ENCODE peak calls at places on chromosomes 1 and 21, in ten cellular contexts. I, P, T, L, D, J, U, B, Y and E are unnamed samples. For H3K4me1, the result is how much of the 10 kb centered on the place peaks cover.

GRCh38 chr1:84653130-84653680 is 37.1 kb downstream of the SSX2IP start:
- DNase-seq in Y (peak), L (no peak), T (no peak), U (no peak), P (peak), B (no peak), J (no peak), I (no peak), D (peak), E (no peak)

GRCh38 chr1:82896036-82896435 is 1095.3 kb downstream of the ADGRL2 start:
- DNase-seq in P (peak), D (no peak), B (no peak), I (no peak), U (no peak), T (no peak), L (no peak), J (no peak), Y (no peak), E (no peak)

GRCh38 chr21:42235593-42235992 is 16.7 kb downstream of the ABCG1 start:
- DNase-seq in T (no peak), D (no peak), P (no peak), L (no peak), B (no peak), J (no peak), I (no peak), Y (no peak), U (no peak), E (peak)

GRCh38 chr21:26546698-26547097 is 26.4 kb downstream of the CYYR1 start:
- DNase-seq in Y (no peak), D (no peak), B (no peak), U (no peak), P (no peak), L (no peak), J (peak), I (no peak), T (no peak), E (no peak)

GRCh38 chr1:89198500-89199072 is at the start of gene GBP4:
- DNase-seq in I (peak), Y (no peak), T (peak), J (peak), U (no peak), L (peak), P (peak), D (peak), B (peak), E (peak)

GRCh38 chr21:26280715-26281310 is 110.2 kb upstream of the APP start:
- DNase-seq in Y (peak), B (no peak), D (peak), P (no peak), U (no peak), I (no peak), J (no peak), T (no peak), L (no peak), E (no peak)

GRCh38 chr21:44574457-44575306 is 1.2 kb downstream of the KRTAP10-4 start:
- DNase-seq in J (no peak), P (no peak), Y (no peak), I (no peak), L (no peak), B (no peak), T (peak), U (no peak), D (peak), E (no peak)

GRCh38 chr1:109785446-109786106 is 21.9 kb upstream of the EPS8L3 start:
- DNase-seq in Y (no peak), T (peak), B (no peak), P (no peak), D (no peak), J (peak), L (no peak), I (peak), U (no peak), E (peak)

GRCh38 chr1:200668514-200669313 is 993 bp downstream of the DDX59 start:
- DNase-seq in B (no peak), I (no peak), J (no peak), D (no peak), L (no peak), U (no peak), T (no peak), Y (no peak), P (no peak), E (no peak)

GRCh38 chr1:203682401-203683383 is 56.1 kb downstream of the ATP2B4 start:
- DNase-seq in L (peak), J (no peak), Y (no peak), D (peak), U (no peak), B (no peak), I (no peak), P (no peak), T (no peak), E (no peak)

GRCh38 chr1:150875197-150876110 is 945 bp downstream of the ARNT start:
- DNase-seq in P (peak), L (no peak), D (peak), U (no peak), J (no peak), B (peak), I (no peak), T (no peak), Y (peak), E (no peak)

GRCh38 chr1:84603941-84604830 is 29.9 kb upstream of the CTBS start:
- DNase-seq in U (peak), B (peak), D (peak), I (no peak), Y (no peak), P (peak), L (peak), J (no peak), T (no peak), E (peak)

GRCh38 chr1:85992756-85993155 is 163.8 kb downstream of the COL24A1 start:
- DNase-seq in B (peak), P (peak), I (no peak), L (peak), T (no peak), D (no peak), J (no peak), U (no peak), Y (no peak), E (no peak)

GRCh38 chr21:38988211-38989096 is 182.7 kb downstream of the ETS2 start:
- DNase-seq in I (no peak), L (no peak), T (no peak), D (no peak), P (no peak), Y (no peak), U (no peak), B (no peak), J (no peak), E (no peak)

GRCh38 chr1:40983286-40983685 is 3.8 kb downstream of the CTPS1 start:
- DNase-seq in B (no peak), Y (no peak), D (no peak), I (no peak), T (no peak), L (no peak), U (no peak), P (no peak), J (no peak), E (no peak)
- H3K4me1 ChIP-seq in B (under half), Y (under half), D (under half), I (under half), T (under half), L (half or more), U (half or more), P (under half), J (under half), E (under half)

GRCh38 chr1:8791819-8792218 is 25.6 kb downstream of the RERE start:
- DNase-seq in U (no peak), I (no peak), J (no peak), B (no peak), D (no peak), Y (no peak), L (no peak), T (no peak), P (no peak), E (no peak)

GRCh38 chr1:8797230-8797629 is 20.2 kb downstream of the RERE start:
- DNase-seq in Y (no peak), D (no peak), L (peak), T (no peak), B (peak), U (no peak), P (peak), J (no peak), I (no peak), E (no peak)

GRCh38 chr1:8790987-8791386 is 26.5 kb downstream of the RERE start:
- DNase-seq in U (no peak), L (no peak), B (no peak), T (no peak), I (no peak), Y (no peak), J (no peak), D (no peak), P (no peak), E (no peak)

GRCh38 chr1:8796812-8797211 is 20.6 kb downstream of the RERE start:
- DNase-seq in Y (no peak), T (no peak), I (no peak), U (no peak), L (no peak), D (no peak), B (no peak), P (no peak), J (no peak), E (no peak)

GRCh38 chr1:8794605-8795004 is 22.8 kb downstream of the RERE start:
- DNase-seq in L (no peak), T (no peak), I (no peak), P (no peak), U (no peak), Y (no peak), D (peak), B (no peak), J (no peak), E (no peak)
- TF ChIP-seq CTCF in L (no peak), T (no peak), I (no peak), P (no peak), U (no peak), Y (no peak), D (peak), B (no peak), J (no peak), E (no peak)

DNA sequence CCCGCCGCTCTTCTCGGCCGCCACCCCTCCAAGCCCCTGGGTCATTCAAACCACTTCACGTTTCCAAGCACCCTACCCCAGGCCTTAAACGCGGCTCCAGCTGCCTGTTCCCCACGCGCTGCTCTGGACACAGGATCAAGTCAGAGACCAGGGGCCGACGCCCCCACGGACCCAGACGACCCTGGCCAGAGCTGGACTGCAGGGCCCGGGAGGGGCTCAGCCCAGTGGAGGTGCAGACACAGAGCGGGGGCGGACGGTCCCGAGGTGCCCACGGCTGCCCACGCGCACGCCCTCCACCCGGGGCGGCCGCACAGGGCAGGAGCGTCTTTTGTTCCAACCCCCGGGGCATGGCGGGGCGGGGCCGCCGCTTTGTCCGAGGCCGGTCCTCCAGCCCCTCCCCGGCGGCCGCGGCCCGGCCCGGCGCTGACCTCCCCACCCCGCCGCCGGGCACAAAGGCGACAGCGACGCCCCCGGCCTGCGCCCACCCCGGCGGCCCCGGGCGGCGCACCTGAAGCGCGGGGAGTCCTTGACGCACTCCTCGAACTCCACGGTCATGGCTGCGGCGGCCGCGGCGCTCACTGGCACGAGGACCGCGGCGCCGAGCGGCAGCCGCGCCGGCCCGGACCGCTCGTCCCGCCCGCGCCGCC is 346 bp downstream of the ACAP3 start:
- DNase-seq in Y (no peak), U (no peak), T (peak), D (no peak), L (no peak), I (no peak), P (no peak), B (no peak), J (peak), E (peak)
- H3K4me1 ChIP-seq in Y (under half), U (under half), T (under half), D (under half), L (under half), I (under half), P (under half), B (under half), J (half or more), E (under half)

DNA sequence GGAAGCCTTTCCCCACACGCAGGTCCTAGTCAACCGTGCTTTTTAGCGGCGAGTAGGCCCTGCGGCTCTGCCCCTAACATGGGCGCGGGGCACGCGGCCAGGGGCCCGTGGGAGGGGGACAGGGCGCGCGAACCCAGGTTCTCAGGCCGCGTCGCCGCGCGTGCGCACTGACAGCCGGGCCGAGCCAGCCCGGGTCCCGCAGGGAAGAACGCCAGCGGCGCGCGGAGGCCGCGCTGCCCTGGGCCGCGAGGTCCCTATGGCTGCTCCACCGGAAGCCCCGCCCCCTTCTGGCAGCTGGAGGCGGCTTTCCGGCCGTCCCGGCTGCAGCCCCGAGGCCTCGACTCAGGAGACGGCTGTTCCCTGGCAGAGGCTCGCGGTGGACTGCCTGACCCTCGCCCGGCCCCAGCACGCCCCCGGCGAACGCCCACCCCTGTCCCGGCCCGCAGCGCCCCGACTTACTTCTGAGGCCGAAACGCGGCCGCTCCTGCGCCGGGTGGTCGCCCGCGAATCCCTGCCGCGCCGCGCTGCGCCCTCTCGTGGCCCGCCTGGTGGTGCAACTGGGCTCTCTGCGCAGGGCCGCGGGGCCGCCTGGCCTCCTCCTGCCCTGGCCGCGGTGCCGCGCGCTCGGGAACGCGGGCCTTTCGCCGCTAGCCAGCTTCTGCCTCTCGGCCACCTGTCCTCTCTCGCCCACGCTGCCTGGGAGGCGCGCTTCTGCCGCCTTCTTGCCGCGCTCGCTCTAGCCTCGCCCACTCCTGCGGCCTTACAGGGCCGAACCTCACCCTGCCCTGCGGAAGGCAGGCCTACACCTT is 16.6 kb upstream of the RIPPLY3 start:
- DNase-seq in T (peak), J (peak), B (peak), P (peak), U (peak), I (peak), Y (peak), L (peak), D (peak), E (peak)
- TF ChIP-seq CTCF in T (peak), J (peak), B (peak), P (peak), U (peak), I (peak), Y (peak), L (peak), D (no peak), E (peak)

GRCh38 chr1:921011-921837 is 2.5 kb upstream of the SAMD11 start:
- DNase-seq in U (no peak), B (peak), Y (peak), I (peak), P (peak), D (peak), L (peak), J (peak), T (peak), E (peak)
- H3K4me1 ChIP-seq in U (half or more), B (under half), Y (under half), I (under half), P (under half), D (under half), L (half or more), J (under half), T (under half), E (under half)

GRCh38 chr1:168637350-168637991 is 61.1 kb downstream of the XCL1 start:
- DNase-seq in L (peak), T (no peak), I (no peak), B (peak), J (no peak), U (no peak), Y (peak), D (peak), P (peak), E (no peak)

GRCh38 chr1:168635129-168635528 is 58.7 kb downstream of the XCL1 start:
- DNase-seq in I (no peak), D (no peak), L (no peak), B (no peak), T (no peak), Y (no peak), U (no peak), J (no peak), P (no peak), E (no peak)

GRCh38 chr1:168636642-168637111 is 60.3 kb downstream of the XCL1 start:
- DNase-seq in B (peak), L (peak), I (no peak), Y (no peak), D (no peak), T (no peak), J (peak), U (peak), P (peak), E (peak)

GRCh38 chr1:168638884-168639283 is 62.5 kb downstream of the XCL1 start:
- DNase-seq in L (no peak), Y (no peak), B (no peak), P (no peak), T (no peak), U (no peak), J (no peak), D (no peak), I (no peak), E (no peak)

GRCh38 chr1:168636200-168636599 is 59.8 kb downstream of the XCL1 start:
- DNase-seq in B (no peak), P (peak), I (no peak), T (no peak), L (peak), J (no peak), Y (no peak), U (no peak), D (no peak), E (no peak)
- TF ChIP-seq CTCF in B (no peak), P (no peak), I (no peak), T (no peak), L (peak), J (peak), Y (peak), U (no peak), D (peak), E (peak)